ENCODE peak calls at places on chromosome 18, in six cellular contexts. L, G, R, X, F and M are unnamed samples.

GRCh38 chr18:456361-456821 is 44.1 kb downstream of the COLEC12 start:
- DNase-seq in X (no peak), F (no peak), R (peak; percentile 50), G (no peak), L (no peak), M (no peak)

GRCh38 chr18:5895886-5896740 is 791 bp upstream of the TMEM200C start:
- DNase-seq in F (no peak), R (peak; percentile 50), G (no peak), L (peak; percentile 85), X (no peak), M (no peak)

GRCh38 chr18:36141576-36141975 is 11.9 kb downstream of the ELP2 start:
- DNase-seq in X (no peak), F (no peak), L (no peak), G (no peak), R (no peak), M (no peak)

GRCh38 chr18:63119647-63120046 is 199.9 kb downstream of the BCL2 start:
- DNase-seq in G (no peak), F (no peak), R (peak; percentile 61), L (peak; percentile 74), X (peak; percentile 20), M (peak; percentile 13)

GRCh38 chr18:500556-501405 is at the start of gene COLEC12:
- DNase-seq in F (no peak), L (peak; percentile 74), R (no peak), X (no peak), G (no peak), M (peak; percentile 57)

GRCh38 chr18:48152549-48152948 is 222.1 kb upstream of the SMAD2 start:
- DNase-seq in F (no peak), R (no peak), X (no peak), L (peak; percentile 26), G (no peak), M (no peak)

GRCh38 chr18:22558945-22559385 is 141.2 kb upstream of the CTAGE1 start:
- DNase-seq in X (no peak), F (no peak), G (no peak), R (peak; percentile 65), L (peak; percentile 62), M (peak; percentile 66)

GRCh38 chr18:74897971-74898657 is 300.4 kb downstream of the ZNF407 start:
- DNase-seq in L (no peak), X (no peak), R (no peak), G (no peak), F (no peak), M (peak; percentile 28)

GRCh38 chr18:42306208-42306980 is 351.4 kb downstream of the PIK3C3 start:
- DNase-seq in R (no peak), F (no peak), L (no peak), X (no peak), G (no peak), M (no peak)

GRCh38 chr18:8742382-8743361 is 37.3 kb downstream of the MTCL1 start:
- DNase-seq in F (no peak), X (no peak), G (peak; percentile 72), R (no peak), L (no peak), M (no peak)

GRCh38 chr18:6601241-6601640 is 128.3 kb upstream of the ARHGAP28 start:
- DNase-seq in F (no peak), R (no peak), X (no peak), L (no peak), G (no peak), M (no peak)

GRCh38 chr18:35267809-35268208 is 22.2 kb downstream of the ZSCAN30 start:
- DNase-seq in F (no peak), L (no peak), R (peak; percentile 69), G (peak; percentile 8), X (no peak), M (no peak)

GRCh38 chr18:34493099-34493544 is 217.0 kb upstream of the DTNA start:
- DNase-seq in R (peak; percentile 50), F (peak; percentile 66), X (peak; percentile 48), L (peak; percentile 91), G (no peak), M (peak; percentile 81)

GRCh38 chr18:7273301-7273911 is 42.5 kb downstream of the LRRC30 start:
- DNase-seq in X (no peak), G (no peak), L (peak; percentile 74), F (no peak), R (peak; percentile 54), M (peak; percentile 70)

DNA sequence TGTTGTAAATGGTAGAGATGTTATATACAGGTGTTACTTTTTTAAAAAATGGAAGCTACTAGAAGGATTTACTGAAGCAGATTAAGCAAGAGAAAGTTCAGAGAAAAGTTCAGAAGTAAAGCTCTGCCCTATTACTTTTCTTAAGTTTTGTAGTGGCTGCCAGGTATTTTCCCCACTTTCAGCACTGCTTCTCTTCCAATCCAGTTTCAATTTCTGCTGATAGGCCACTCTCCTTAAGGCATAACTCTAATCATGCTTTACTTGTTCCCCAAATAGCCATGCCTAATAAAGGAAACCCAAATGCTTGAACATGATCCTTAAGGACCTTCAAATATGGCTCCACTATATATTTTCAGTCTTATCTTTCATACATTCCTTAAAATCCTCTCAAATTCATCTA is 880.8 kb upstream of the CDH2 start:
- DNase-seq in L (no peak), G (no peak), F (no peak), R (no peak), X (no peak), M (no peak)
- H3K4me3 ChIP-seq in L (no peak overlapping the region), G (no peak overlapping the region), F (no peak overlapping the region), R (no peak overlapping the region), X (no peak overlapping the region), M (no peak overlapping the region)

GRCh38 chr18:31835528-31836138 is 75.0 kb upstream of the SLC25A52 start:
- DNase-seq in F (no peak), X (no peak), G (no peak), L (no peak), R (no peak), M (no peak)

GRCh38 chr18:31837879-31838278 is 77.2 kb upstream of the SLC25A52 start:
- DNase-seq in F (no peak), L (no peak), X (no peak), G (no peak), R (no peak), M (no peak)

GRCh38 chr18:31840499-31840898 is 79.8 kb upstream of the SLC25A52 start:
- DNase-seq in X (no peak), G (no peak), R (no peak), F (no peak), L (no peak), M (no peak)
- H3K36me3 ChIP-seq in X (peaks cover 49% of the 10 kb centered on the region), G (peaks cover 3% of the 10 kb centered on the region), R (peaks cover 3% of the 10 kb centered on the region), F (no peaks in the 10 kb centered on the region), L (peaks cover 86% of the 10 kb centered on the region), M (peaks cover 20% of the 10 kb centered on the region)

GRCh38 chr18:37327063-37327577 is 238.5 kb downstream of the CELF4 start:
- DNase-seq in R (no peak), L (no peak), X (no peak), F (no peak), G (no peak), M (no peak)
- H3K27me3 ChIP-seq in R (no peaks in the 10 kb centered on the region), L (peaks cover 6% of the 10 kb centered on the region), X (peaks cover 36% of the 10 kb centered on the region), F (peaks cover 35% of the 10 kb centered on the region), G (no peaks in the 10 kb centered on the region), M (no peaks in the 10 kb centered on the region)

GRCh38 chr18:79963658-79964329 is 649 bp upstream of the HSBP1L1 start:
- DNase-seq in R (peak; percentile 47), G (no peak), X (no peak), F (no peak), L (no peak), M (no peak)
- H3K4me3 ChIP-seq in R (peak overlapping the region; percentile 88), G (peak overlapping the region; percentile 22), X (peak overlapping the region; percentile 48), F (peak overlapping the region; percentile 59), L (no peak overlapping the region), M (no peak overlapping the region)

GRCh38 chr18:54169710-54170403 is 54.6 kb downstream of the MBD2 start:
- DNase-seq in R (no peak), G (no peak), L (no peak), F (no peak), X (no peak), M (no peak)

GRCh38 chr18:54173250-54173649 is 51.2 kb downstream of the MBD2 start:
- DNase-seq in L (no peak), R (no peak), X (no peak), F (no peak), G (no peak), M (no peak)

GRCh38 chr18:54173980-54174611 is 50.4 kb downstream of the MBD2 start:
- DNase-seq in X (no peak), L (no peak), F (no peak), G (no peak), R (no peak), M (no peak)
- H3K36me3 ChIP-seq in X (no peaks in the 10 kb centered on the region), L (no peaks in the 10 kb centered on the region), F (no peaks in the 10 kb centered on the region), G (no peaks in the 10 kb centered on the region), R (no peaks in the 10 kb centered on the region), M (peaks cover 3% of the 10 kb centered on the region)

GRCh38 chr18:21546423-21546822 is 54.1 kb downstream of the ESCO1 start:
- DNase-seq in F (no peak), R (no peak), G (no peak), L (no peak), X (no peak), M (no peak)

GRCh38 chr18:21550510-21550970 is 50.0 kb downstream of the ESCO1 start:
- DNase-seq in G (no peak), L (no peak), F (no peak), X (no peak), R (no peak), M (no peak)

DNA sequence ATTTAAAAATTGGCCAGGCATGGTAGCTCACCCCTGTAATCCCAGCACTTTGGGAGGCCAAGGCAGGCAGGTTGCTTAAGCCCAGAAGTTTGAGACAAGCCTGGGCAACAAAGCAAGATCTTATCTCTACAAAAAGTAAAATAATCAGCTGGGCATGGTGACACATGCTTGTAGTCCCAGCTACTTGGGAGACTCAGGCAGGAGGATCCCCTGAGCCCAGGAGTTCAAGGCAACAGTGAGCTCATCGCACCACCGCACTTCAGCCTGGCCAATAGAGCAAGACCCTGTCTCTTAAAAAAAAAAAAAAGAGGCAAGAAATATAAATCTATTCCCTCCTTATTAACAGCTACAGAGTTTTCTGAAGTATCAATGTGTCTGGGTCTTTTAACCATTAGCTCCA is 51.9 kb downstream of the ESCO1 start:
- DNase-seq in L (no peak), F (no peak), X (no peak), R (no peak), G (no peak), M (no peak)
- H3K27me3 ChIP-seq in L (no peaks in the 10 kb centered on the region), F (no peaks in the 10 kb centered on the region), X (no peaks in the 10 kb centered on the region), R (no peaks in the 10 kb centered on the region), G (no peaks in the 10 kb centered on the region), M (no peaks in the 10 kb centered on the region)

DNA sequence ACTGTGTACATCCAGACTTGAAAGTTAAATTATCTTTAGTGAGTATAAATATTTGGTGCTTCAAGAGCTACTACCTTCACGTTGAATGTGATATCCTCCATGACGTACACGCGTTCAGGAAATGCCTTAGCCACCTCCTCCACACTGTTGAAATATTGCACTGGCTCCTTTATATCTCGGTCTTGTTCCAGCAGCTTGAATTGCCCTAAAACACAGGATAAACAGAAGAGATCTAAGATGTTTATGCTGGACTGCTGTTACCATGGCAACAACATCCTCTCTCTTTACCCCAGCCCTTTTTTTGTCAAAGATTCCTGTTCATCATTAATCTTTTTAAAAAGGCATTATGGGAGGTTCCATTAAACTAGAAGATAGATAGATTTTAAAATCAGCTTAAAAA is 120.3 kb downstream of the MEP1B start:
- DNase-seq in F (no peak), X (no peak), G (no peak), R (no peak), L (no peak), M (no peak)
- H3K4me3 ChIP-seq in F (no peak overlapping the region), X (no peak overlapping the region), G (no peak overlapping the region), R (no peak overlapping the region), L (no peak overlapping the region), M (no peak overlapping the region)